ENCODE peak calls at places on chromosome 18, in four cellular contexts. S is astrocyte of the cerebellum; X is psoas muscle; B is CD8-positive, alpha-beta T cell. E is an unnamed sample.

GRCh38 chr18:13540783-13541182 is 185.6 kb downstream of the FAM210A start:
- DNase-seq in S (no peak), X (no peak), B (peak), E (no peak)

GRCh38 chr18:79560042-79560860 is 119.4 kb upstream of the CTDP1 start:
- DNase-seq in S (no peak), X (no peak), B (no peak), E (no peak)

GRCh38 chr18:45726603-45727002 is 2.6 kb downstream of the SLC14A1 start:
- DNase-seq in S (no peak), B (no peak), X (no peak), E (no peak)

GRCh38 chr18:2147866-2148265 is 423.4 kb downstream of the METTL4 start:
- DNase-seq in B (no peak), X (peak), S (peak), E (peak)

GRCh38 chr18:51134721-51135120 is 62.8 kb downstream of the MEX3C start:
- DNase-seq in X (no peak), S (no peak), B (no peak), E (no peak)

GRCh38 chr18:812673-813404 is 797 bp upstream of the YES1 start:
- DNase-seq in S (peak), B (peak), X (peak), E (peak)

GRCh38 chr18:75226956-75227316 is 16.3 kb downstream of the TSHZ1 start:
- DNase-seq in X (no peak), B (no peak), S (no peak), E (no peak)

GRCh38 chr18:46199515-46200147 is 95.4 kb downstream of the HAUS1 start:
- DNase-seq in X (no peak), B (no peak), S (peak), E (peak)

GRCh38 chr18:55858661-55859111 is 270.7 kb upstream of the TCF4 start:
- DNase-seq in B (no peak), S (no peak), X (no peak), E (no peak)

GRCh38 chr18:28125051-28125450 is 51.9 kb downstream of the CDH2 start:
- DNase-seq in B (no peak), S (no peak), X (no peak), E (peak)

GRCh38 chr18:1559563-1559962 is 654.9 kb downstream of the ADCYAP1 start:
- DNase-seq in B (no peak), S (no peak), X (no peak), E (peak)

GRCh38 chr18:33812186-33812585 is 234.2 kb downstream of the ASXL3 start:
- DNase-seq in B (no peak), S (no peak), X (no peak), E (no peak)

GRCh38 chr18:56995579-56996194 is 151.2 kb upstream of the BOD1L2 start:
- DNase-seq in B (no peak), S (no peak), X (no peak), E (no peak)

GRCh38 chr18:33854827-33855139 is 276.8 kb downstream of the ASXL3 start:
- DNase-seq in B (no peak), S (no peak), X (no peak), E (no peak)

GRCh38 chr18:74661690-74662089 is 64.0 kb downstream of the ZNF407 start:
- DNase-seq in X (no peak), B (no peak), S (no peak), E (no peak)

GRCh38 chr18:79424008-79424565 is 28.4 kb downstream of the NFATC1 start:
- DNase-seq in B (no peak), X (peak), S (no peak), E (no peak)

GRCh38 chr18:36831139-36831538 is 2.2 kb downstream of the KIAA1328 start:
- DNase-seq in X (no peak), B (no peak), S (no peak), E (no peak)

GRCh38 chr18:36828157-36828629 is 609 bp downstream of the TPGS2 start:
- DNase-seq in B (peak), X (peak), S (peak), E (peak)

GRCh38 chr18:36829362-36830140 is 624 bp downstream of the KIAA1328 start:
- DNase-seq in B (no peak), S (no peak), X (no peak), E (no peak)

GRCh38 chr18:36828630-36829361 is at the start of the genes KIAA1328 and TPGS2:
- DNase-seq in S (peak), B (peak), X (peak), E (peak)

GRCh38 chr18:36830141-36830495 is 1.2 kb downstream of the KIAA1328 start:
- DNase-seq in B (no peak), X (no peak), S (no peak), E (no peak)
- H3K4me3 ChIP-seq in B (no peak), X (peak), S (peak), E (peak)

DNA sequence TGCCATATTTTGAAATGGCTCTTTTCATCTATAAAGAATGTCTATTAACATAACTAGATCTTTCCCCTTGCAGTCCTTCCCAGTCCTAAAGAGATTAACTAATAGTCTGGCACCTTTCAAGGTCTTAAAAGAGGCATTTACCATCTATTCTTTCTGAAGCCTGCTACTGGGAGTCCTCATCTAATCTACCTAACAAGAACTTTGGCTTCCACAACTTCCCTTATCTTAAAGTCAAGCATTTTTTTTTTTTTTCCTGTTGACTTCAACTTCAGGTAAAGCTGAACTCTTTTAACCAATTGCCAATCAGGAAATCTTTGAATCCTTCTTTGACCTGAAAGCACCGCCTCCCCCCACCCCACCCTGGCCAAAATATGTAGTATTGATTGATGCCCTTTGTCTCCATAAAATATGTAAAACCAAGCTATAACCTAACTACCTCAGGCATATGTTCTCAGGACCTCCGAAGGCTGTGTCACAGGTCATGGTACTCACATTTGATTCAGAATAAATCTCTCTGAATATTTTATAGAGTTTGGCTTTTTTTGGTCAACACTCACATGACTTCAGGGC is 168.6 kb downstream of the PTPRM start:
- DNase-seq in X (no peak), B (no peak), S (no peak), E (no peak)
- TF ChIP-seq CTCF in X (no peak), B (no peak), S (no peak), E (no peak)

DNA sequence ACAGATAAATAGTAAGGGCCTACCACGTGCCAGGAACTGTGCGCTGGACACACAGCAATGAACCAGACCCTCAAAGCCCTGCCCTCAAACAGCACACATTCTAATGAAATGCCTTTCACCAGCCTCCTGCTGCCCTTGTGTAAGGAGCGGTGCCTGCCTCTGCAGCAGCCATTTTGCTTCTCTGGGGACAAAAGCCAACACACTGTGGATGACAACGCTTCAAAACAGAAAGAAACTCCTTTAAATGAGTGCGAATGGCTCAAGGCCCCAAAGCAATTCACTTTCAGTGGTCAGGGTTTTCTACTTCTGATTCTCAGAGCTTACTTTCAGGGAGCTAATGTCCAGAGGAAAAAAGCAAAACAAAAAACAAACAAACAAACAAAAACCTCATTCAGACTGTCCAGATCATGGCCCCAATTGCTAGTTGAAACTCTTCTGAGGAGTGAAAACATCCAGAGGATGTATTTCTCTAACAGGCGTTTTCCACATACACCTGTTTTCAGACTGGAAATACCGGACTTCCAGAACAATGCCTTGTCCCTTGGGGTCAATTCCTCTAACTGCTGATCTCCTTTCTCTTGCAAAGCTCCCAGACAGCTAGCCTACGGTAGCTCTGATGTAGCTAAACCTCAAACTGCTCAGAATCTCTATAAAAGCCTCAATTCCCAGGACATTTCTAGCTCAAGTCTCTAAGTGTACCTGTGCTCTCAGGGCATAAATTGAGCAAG is 323.3 kb upstream of the ZNF521 start:
- DNase-seq in X (no peak), B (no peak), S (no peak), E (no peak)
- H3K4me3 ChIP-seq in X (no peak), B (no peak), S (no peak), E (no peak)

GRCh38 chr18:21914739-21915319 is 174.2 kb downstream of the MIB1 start:
- DNase-seq in X (no peak), S (peak), B (no peak), E (peak)

GRCh38 chr18:21911551-21911950 is 171.0 kb downstream of the MIB1 start:
- DNase-seq in B (no peak), X (no peak), S (no peak), E (no peak)

GRCh38 chr18:21910906-21911305 is 170.3 kb downstream of the MIB1 start:
- DNase-seq in X (no peak), B (no peak), S (no peak), E (no peak)

GRCh38 chr18:21915546-21915945 is 175.0 kb downstream of the MIB1 start:
- DNase-seq in X (no peak), B (no peak), S (no peak), E (no peak)

DNA sequence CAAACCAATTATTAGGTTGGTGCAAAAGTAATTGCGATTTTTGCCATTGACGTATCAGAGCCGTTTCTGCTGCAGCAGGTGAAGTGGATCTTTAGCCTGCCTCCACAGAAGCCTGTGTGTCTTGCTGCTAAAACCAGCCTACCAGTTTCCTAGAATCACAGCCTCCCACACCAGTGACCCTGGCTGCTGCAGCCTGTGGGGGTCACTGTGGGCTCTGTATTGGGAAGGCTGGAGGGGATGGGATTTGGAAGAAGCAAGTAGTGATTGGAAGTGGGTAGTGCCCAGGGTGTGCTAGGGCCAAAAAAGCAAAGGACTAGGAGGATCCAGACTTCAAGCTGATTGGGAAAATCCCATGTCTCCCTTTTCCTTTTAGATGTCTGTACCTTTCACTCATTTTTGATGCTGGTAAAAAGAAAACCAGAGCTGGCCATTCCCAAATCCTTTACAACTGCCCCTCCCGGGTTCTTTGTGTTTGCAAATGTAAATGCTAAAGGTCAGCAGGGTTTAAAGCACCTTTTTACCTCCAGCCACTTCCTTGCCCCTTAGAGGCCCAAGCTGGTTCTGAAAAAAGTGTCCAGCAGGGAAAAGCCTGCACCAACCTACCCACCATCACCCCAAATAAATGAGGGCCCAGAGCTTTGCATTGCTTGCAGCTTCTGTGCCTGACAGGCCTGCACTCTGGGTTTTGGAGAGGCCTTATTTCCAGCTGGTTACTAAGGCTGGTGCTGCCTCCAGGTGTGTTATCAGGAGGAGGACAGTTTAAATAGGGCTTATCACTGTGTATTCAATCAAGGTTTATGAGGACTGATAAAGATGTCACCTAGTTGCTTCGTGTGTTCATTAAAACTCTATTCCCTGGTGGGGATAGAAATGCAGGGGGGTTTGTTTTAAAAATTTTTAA is 172.0 kb downstream of the MIB1 start:
- DNase-seq in S (no peak), X (no peak), B (no peak), E (no peak)
- TF ChIP-seq CTCF in S (no peak), X (no peak), B (no peak), E (no peak)

GRCh38 chr18:58511306-58511705 is 117.6 kb downstream of the ALPK2 start:
- DNase-seq in S (no peak), B (no peak), X (no peak), E (no peak)
- H3K4me3 ChIP-seq in S (no peak), B (no peak), X (no peak), E (no peak)

DNA sequence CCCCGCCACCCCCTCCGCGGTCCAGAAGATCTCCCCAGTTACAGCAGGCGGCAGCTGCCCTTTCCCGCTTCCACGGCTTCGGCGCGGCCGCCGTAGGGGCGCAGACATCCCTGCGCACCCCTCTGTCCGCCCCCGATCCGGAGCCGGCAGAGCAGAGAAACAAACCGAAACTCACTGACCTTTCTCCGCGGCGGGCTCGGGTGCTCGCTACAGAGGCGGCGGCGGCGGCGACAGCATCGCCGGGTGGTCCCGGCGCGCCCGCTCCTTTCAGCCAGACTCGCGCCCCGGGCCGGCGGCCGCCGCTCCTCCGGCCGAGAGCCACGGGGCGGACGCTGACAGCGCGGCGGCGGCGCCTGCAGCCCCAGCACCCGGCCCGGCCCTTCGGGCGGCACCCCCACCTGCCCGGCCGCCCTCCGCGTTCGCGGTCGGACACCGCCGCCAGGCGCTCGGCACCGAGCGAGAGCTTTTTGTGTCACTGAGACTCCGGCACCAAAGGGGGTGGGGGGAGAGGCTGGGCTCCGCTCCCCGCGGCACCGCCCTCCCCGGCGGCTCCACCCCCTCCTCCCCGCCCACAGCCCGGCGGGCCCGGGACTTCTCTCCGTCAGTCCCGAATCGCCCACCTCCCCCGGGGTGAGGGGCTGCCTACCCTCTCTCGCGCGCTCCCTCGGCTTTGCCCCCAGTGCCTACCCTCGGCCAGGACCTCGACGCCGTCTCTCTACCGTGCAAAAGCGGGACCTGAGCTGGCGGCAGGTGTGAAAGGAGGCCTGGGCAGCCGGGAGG is 1.4 kb upstream of the RNF152 start:
- DNase-seq in S (no peak), X (peak), B (peak), E (peak)
- TF ChIP-seq CTCF in S (no peak), X (peak), B (no peak), E (peak)

GRCh38 chr18:76604642-76605240 is 109.7 kb upstream of the ZNF516 start:
- DNase-seq in X (no peak), S (no peak), B (no peak), E (no peak)
- H3K4me3 ChIP-seq in X (no peak), S (no peak), B (no peak), E (no peak)

DNA sequence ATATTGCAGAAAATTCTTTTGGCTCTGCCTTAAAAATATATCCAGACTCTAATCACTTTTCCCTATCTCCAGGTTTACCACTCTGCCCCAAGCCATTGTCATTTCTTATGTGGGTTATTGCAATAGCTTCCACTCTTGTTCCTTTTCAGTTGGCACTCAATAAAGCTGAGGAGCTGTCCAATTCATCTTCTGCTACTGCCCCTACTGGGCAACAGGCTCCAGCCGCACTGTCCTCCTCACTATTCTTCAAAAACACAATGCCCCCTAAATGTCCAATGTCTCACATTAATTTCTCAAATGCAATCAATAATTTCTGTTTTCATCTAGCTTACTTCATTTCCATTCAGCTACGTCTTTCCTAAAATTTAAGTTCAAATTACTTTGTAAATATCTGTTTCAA is 1262.5 kb upstream of the CDH2 start:
- DNase-seq in X (no peak), B (no peak), S (no peak), E (no peak)
- TF ChIP-seq CTCF in X (no peak), B (no peak), S (peak), E (peak)

E was measured in fibroblast of pulmonary artery.